ENCODE peak calls at places on chromosomes 11 and 22, in four cellular contexts. F, Z, V and B are unnamed samples.

GRCh38 chr11:128757886-128758612 is 64.2 kb downstream of the FLI1 start:
- DNase-seq in F (no peak), Z (peak), V (peak), B (peak)

GRCh38 chr22:23763579-23764331 is 965 bp downstream of the C22orf15 start:
- DNase-seq in F (peak), Z (peak), V (no peak), B (no peak)

GRCh38 chr22:36937319-36938027 is 24.0 kb downstream of the CSF2RB start:
- DNase-seq in F (no peak), Z (no peak), V (no peak), B (no peak)

GRCh38 chr11:15854245-15854644 is 502.1 kb downstream of the SOX6 start:
- DNase-seq in F (no peak), Z (no peak), V (no peak), B (no peak)

GRCh38 chr11:46383974-46384701 is 2.7 kb downstream of the MDK start:
- DNase-seq in F (no peak), Z (no peak), V (peak), B (no peak)

GRCh38 chr11:107928767-107929507 is 689 bp downstream of the RAB39A start:
- DNase-seq in F (no peak), Z (peak), V (no peak), B (no peak)

GRCh38 chr22:46731246-46732040 is 6.6 kb downstream of the CERK start:
- DNase-seq in F (no peak), Z (no peak), V (no peak), B (no peak)

GRCh38 chr11:2518112-2518982 is 73.5 kb downstream of the KCNQ1 start:
- DNase-seq in F (no peak), Z (no peak), V (no peak), B (no peak)

GRCh38 chr11:86793307-86793706 is 7.0 kb upstream of the PRSS23 start:
- DNase-seq in F (no peak), Z (no peak), V (no peak), B (no peak)

GRCh38 chr22:48496987-48497650 is 1330.6 kb downstream of the BRD1 start:
- DNase-seq in F (no peak), Z (no peak), V (no peak), B (no peak)

GRCh38 chr11:11584446-11584810 is 37.4 kb downstream of the GALNT18 start:
- DNase-seq in F (no peak), Z (no peak), V (peak), B (no peak)

GRCh38 chr11:18527512-18527911 is 770 bp upstream of the TSG101 start:
- DNase-seq in F (no peak), Z (no peak), V (peak), B (peak)

GRCh38 chr11:70802185-70802584 is 403.9 kb downstream of the CTTN start:
- DNase-seq in F (no peak), Z (no peak), V (no peak), B (no peak)

GRCh38 chr11:70790671-70791300 is 392.5 kb downstream of the CTTN start:
- DNase-seq in F (no peak), Z (no peak), V (no peak), B (no peak)

GRCh38 chr11:70798296-70798695 is 400.0 kb downstream of the CTTN start:
- DNase-seq in F (no peak), Z (no peak), V (no peak), B (no peak)

GRCh38 chr11:70799386-70799785 is 401.1 kb downstream of the CTTN start:
- DNase-seq in F (no peak), Z (no peak), V (peak), B (no peak)

DNA sequence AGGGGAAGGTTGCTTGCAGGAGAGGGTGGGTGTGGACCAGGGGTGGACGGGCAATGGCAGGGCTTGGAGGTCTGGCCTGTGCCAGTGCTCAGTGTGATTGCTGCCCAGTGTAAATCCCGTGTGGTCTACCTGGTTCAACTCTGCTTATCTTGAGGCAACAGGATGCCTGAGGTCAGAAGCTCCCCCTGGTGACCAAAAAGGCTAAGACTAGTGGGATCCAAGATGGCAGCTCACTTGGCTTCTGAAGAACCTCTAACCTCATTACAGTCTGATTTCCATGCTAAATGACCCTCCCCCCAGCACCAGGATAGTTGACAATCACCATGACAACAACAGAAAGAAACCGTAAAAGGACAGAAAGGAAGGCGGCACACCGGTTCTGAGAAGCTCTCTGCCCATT is 398.3 kb downstream of the CTTN start:
- DNase-seq in F (no peak), Z (no peak), V (peak), B (no peak)
- TF ChIP-seq CTCF in F (no peak), Z (no peak), V (peak), B (no peak)

DNA sequence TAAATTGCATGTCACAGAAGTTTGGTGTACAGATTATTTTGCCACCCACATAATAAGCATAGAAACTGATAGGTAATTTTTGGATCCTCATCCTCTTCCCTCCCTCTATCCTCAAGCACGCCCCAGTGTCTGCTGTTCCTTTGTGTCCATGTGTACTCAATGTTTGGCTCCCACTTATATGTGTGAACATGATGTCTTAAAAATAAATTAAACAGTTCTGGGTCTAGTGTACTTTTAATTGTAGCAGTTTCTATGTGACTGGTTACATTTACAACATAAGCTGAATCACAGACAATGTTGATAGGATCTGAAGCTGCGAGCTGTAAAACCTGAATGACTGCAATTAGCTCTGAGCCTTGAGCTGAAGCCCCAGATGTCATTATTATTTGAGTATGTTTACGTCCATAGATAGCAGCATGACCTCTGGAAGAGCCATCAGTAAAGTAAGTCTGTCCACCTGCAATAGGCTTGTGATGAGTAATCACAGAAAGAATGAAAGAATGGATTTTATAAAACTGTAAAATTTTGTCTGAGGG is 29.7 kb downstream of the OR10A6 start:
- DNase-seq in F (no peak), Z (no peak), V (peak), B (no peak)
- TF ChIP-seq CTCF in F (no peak), Z (no peak), V (no peak), B (no peak)

GRCh38 chr11:131486937-131487336 is 116.5 kb downstream of the NTM start:
- DNase-seq in F (no peak), Z (no peak), V (no peak), B (no peak)
- TF ChIP-seq CTCF in F (no peak), Z (no peak), V (no peak), B (no peak)

DNA sequence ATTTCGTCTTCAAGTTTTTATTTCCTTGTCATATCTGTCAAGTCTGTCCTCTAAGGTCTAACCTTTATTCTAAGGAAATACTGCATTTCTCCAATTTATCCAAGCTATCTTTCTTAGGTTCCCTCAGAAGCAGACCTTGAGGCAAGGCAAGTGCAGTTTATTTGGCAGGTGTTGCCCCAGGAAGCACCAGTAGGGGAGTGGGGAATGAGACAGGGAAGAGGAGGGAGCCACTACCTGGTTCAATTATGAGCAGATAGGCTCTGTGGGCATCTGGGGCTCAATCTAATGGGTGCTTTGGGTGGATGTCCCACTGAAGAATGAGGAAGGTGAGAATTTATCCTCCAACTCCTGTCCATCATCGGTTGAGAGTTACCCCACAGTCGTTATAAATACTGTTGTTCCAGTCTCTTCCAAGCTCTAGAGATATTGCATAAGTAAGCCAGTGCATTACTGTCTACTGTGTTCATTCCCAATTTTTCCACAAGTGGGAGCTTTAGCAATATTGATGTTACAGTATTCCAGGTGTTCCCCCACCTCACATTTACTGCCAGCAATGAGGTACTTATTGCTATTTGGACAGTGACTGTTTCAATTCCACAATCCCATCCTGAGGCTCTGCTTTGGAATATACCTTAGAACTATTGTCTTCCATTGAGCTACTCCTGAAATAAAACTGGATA is 154.9 kb upstream of the CEP126 start:
- DNase-seq in F (no peak), Z (no peak), V (peak), B (no peak)
- TF ChIP-seq CTCF in F (no peak), Z (no peak), V (peak), B (no peak)

GRCh38 chr11:43680521-43681505 is at the start of gene HSD17B12:
- DNase-seq in F (peak), Z (peak), V (peak), B (peak)
- TF ChIP-seq CTCF in F (no peak), Z (no peak), V (no peak), B (no peak)

GRCh38 chr22:45007946-45008852 is 1.6 kb downstream of the PHF21B start:
- DNase-seq in F (no peak), Z (no peak), V (no peak), B (peak)

GRCh38 chr22:45008853-45009751 is 703 bp downstream of the PHF21B start:
- DNase-seq in F (no peak), Z (no peak), V (no peak), B (peak)

GRCh38 chr22:45007247-45007945 is 2.4 kb downstream of the PHF21B start:
- DNase-seq in F (no peak), Z (no peak), V (no peak), B (peak)

GRCh38 chr22:45006873-45007246 is 2.9 kb downstream of the PHF21B start:
- DNase-seq in F (no peak), Z (no peak), V (no peak), B (no peak)

DNA sequence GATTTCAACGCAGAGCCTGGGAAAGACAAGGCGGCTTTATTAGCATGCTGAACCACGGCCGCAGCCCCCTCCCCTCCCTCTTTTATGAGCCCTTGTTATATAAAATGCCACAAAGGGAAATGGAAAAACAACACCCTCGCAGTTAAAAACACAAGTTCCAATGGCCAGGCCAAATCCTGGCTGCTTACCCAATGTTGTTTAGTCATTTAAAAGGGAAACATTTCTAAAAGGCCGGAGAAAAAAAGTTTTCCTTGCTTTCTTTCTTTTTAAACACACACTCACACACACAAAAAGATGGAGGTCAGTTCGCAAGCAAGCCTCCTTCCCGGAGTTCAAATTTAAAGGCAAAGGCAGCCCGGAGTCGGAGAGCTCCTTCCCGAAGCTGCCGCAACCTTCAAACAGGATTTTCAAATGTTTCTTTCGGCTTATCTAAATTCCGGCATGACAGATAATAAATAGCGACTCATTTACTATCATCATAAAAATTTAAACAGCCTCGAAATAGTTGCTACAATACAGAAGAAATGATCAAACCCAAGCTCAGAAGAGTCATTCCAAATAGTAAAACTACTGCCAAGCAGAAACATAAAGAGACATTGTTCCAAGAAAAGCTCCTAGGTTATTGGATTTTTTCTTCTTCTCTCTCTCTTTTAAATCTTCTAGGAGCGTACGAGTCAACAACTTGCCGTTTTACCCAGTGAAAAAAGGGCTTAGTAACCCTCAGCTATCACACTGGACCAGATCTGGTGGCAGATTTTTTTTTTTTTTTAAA is 3.5 kb downstream of the PHF21B start:
- DNase-seq in F (no peak), Z (no peak), V (no peak), B (peak)
- TF ChIP-seq CTCF in F (no peak), Z (no peak), V (no peak), B (no peak)

DNA sequence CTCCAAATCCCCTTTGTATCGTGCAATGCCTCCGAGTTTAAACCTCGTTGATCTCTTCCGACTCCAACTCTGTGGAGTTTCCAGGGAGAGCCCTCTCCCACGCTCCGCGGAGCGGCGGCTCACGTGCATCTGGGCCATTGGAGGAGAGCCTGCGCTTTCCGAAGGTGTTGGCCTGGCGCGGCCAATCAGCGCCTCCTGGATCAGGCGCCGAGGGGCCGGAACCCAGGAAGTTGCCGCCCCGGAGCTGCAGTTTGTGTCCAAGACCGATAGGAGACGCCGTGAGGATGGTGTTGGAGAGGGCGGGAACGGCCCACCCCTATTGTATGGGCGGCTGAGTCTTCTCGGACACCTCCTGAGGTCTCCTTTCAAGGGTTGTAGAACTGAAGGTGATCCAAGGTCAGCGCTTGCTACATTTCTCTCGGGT is 1.6 kb downstream of the ADAMTS15 start:
- DNase-seq in F (no peak), Z (no peak), V (no peak), B (no peak)
- TF ChIP-seq CTCF in F (no peak), Z (no peak), V (no peak), B (no peak)

GRCh38 chr11:73585834-73586575 is 11.9 kb downstream of the FAM168A start:
- DNase-seq in F (no peak), Z (no peak), V (peak), B (no peak)
- TF ChIP-seq CTCF in F (no peak), Z (no peak), V (no peak), B (no peak)

GRCh38 chr11:97454988-97455387 is 1065.2 kb downstream of the JRKL start:
- DNase-seq in F (no peak), Z (no peak), V (peak), B (no peak)
- TF ChIP-seq CTCF in F (no peak), Z (no peak), V (peak), B (no peak)